ENCODE peak calls at places on chromosomes 16 and 17, in five cellular contexts. I is heart right ventricle, X is hepatocyte, K is GM23338, E is ovary. L is an unnamed sample.

GRCh38 chr16:87178977-87179376 is 138.2 kb downstream of the C16orf95 start:
- DNase-seq in E (peak; percentile 41), K (peak; percentile 40), X (no peak), I (peak; percentile 59), L (no peak)

GRCh38 chr17:16455997-16456769 is 35.8 kb downstream of the LRRC75A start:
- DNase-seq in K (no peak), X (no peak), I (no peak), E (no peak), L (no peak)

GRCh38 chr16:17414916-17415315 is 55.8 kb downstream of the XYLT1 start:
- DNase-seq in I (no peak), K (no peak), E (no peak), X (no peak), L (no peak)

GRCh38 chr17:7932483-7932891 is 481 bp downstream of the CNTROB start:
- DNase-seq in K (peak; percentile 65), I (no peak), X (peak; percentile 44), E (peak; percentile 45), L (no peak)

GRCh38 chr16:75097941-75098897 is 18.4 kb downstream of the LDHD start:
- DNase-seq in E (no peak), I (no peak), X (no peak), K (no peak), L (no peak)

GRCh38 chr17:40295471-40296457 is 8.1 kb downstream of the CDC6 start:
- DNase-seq in I (no peak), X (no peak), E (no peak), K (no peak), L (no peak)

GRCh38 chr17:33506889-33507650 is 214.0 kb upstream of the ASIC2 start:
- DNase-seq in I (no peak), K (no peak), X (no peak), E (no peak), L (no peak)

GRCh38 chr17:69093279-69093789 is 32.6 kb upstream of the ABCA9 start:
- DNase-seq in X (no peak), I (no peak), K (no peak), E (no peak), L (no peak)

DNA sequence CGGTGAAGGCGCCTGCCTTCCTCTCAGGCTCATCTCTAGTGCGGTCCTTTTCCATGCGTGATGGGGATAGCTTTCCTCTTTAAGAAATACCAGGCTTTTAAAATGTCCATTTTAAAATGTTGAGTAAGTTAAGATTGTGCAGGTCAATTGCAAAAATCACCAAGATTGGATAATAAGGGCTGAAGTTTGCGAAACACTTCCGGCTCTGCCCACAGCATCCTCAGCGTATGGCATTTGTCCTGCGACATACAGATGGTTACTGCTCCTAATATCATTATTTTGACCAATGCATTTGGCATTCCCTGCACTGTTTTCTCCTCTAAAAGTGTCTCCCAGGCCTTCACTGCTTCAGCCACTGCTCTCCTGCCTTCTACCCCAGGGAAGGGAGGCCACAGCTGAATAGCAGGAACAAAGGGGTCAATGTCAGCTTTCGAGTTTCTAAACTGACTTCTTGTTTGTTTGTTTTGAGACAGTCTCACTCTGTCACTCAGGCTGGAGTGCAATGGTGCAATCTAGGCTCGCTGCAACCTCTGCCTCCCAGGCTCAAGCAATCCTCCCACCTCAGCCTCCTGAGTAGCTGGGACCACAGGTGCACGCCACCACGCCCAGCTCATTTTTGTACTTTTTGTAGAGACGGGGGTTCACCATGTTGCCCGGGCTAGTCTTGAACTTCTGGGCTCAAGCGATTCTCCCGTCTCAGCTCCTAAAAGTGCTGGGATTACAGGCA is 91.9 kb downstream of the CRISPLD2 start:
- DNase-seq in E (no peak), X (no peak), K (no peak), I (no peak), L (no peak)
- H3K4me1 ChIP-seq in E (peaks cover 6% of the 10 kb centered on the region), X (peaks cover 15% of the 10 kb centered on the region), K (no peaks in the 10 kb centered on the region), I (peaks cover 31% of the 10 kb centered on the region), L (no peaks in the 10 kb centered on the region)

GRCh38 chr17:29241015-29241963 is 5.4 kb upstream of the CRYBA1 start:
- DNase-seq in I (no peak), K (peak; percentile 58), X (peak; percentile 77), E (no peak), L (peak; percentile 27)

GRCh38 chr17:29240477-29240876 is 6.2 kb upstream of the CRYBA1 start:
- DNase-seq in E (no peak), X (no peak), K (no peak), I (no peak), L (no peak)

GRCh38 chr17:29237476-29238132 is 9.1 kb upstream of the CRYBA1 start:
- DNase-seq in E (no peak), X (no peak), I (no peak), K (no peak), L (no peak)

GRCh38 chr17:29235904-29236303 is 10.8 kb upstream of the CRYBA1 start:
- DNase-seq in I (no peak), K (no peak), E (no peak), X (no peak), L (no peak)

DNA sequence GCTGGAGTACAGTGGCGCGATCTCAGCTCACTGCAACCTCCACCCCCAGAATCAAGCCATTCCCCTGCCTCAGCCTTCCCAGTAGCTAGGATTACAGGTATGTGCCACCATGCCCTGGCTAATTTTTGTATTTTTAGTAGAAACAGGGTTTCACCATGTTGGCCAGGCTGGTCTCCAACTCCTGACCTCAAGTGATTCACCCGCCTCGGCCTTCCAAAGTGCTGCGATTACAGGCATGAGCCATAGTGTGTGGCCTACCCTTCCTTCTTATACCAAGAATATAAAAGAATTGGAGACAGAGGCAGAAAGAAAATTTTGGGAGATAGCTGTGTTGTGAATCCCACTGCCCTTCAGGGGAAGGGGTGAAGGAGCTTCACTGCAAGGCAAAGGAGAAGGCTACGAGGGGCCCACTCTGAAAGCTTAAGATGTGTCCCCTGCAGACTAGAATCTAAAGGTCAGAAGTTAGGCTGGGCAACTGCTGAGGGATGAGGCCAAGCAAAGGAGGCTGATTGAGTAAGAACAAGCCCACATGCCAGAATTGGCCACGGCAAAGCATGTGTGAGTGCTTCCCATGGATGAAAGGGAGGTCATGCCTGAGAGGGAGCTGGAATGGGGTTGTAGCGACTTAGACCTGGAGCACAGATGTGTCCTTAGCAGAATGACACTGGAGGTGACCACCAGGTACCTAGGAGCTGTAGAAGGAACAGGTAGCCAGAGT is 8.4 kb upstream of the CRYBA1 start:
- DNase-seq in X (no peak), E (no peak), I (no peak), K (no peak), L (no peak)
- H3K27ac ChIP-seq in X (no peak overlapping the region), E (no peak overlapping the region), I (no peak overlapping the region), K (no peak overlapping the region), L (no peak overlapping the region)

GRCh38 chr16:35706901-35707300 is 2247.5 kb downstream of the TP53TG3F start:
- DNase-seq in E (no peak), X (no peak), I (no peak), K (no peak), L (no peak)
- H3K4me3 ChIP-seq in E (no peak overlapping the region), X (no peak overlapping the region), I (no peak overlapping the region), K (no peak overlapping the region), L (no peak overlapping the region)

GRCh38 chr17:76543482-76544122 is 3.8 kb downstream of the PRCD start:
- DNase-seq in K (peak; percentile 15), I (no peak), X (no peak), E (no peak), L (no peak)

GRCh38 chr17:76544123-76544915 is 4.5 kb downstream of the PRCD start:
- DNase-seq in I (peak; percentile 58), K (peak; percentile 27), X (peak; percentile 51), E (peak; percentile 81), L (no peak)

GRCh38 chr17:76541739-76542450 is 2.1 kb downstream of the PRCD start:
- DNase-seq in X (no peak), K (no peak), E (no peak), I (no peak), L (no peak)

GRCh38 chr17:76542566-76542971 is 2.7 kb downstream of the PRCD start:
- DNase-seq in I (no peak), E (peak; percentile 30), K (peak; percentile 1), X (no peak), L (no peak)

DNA sequence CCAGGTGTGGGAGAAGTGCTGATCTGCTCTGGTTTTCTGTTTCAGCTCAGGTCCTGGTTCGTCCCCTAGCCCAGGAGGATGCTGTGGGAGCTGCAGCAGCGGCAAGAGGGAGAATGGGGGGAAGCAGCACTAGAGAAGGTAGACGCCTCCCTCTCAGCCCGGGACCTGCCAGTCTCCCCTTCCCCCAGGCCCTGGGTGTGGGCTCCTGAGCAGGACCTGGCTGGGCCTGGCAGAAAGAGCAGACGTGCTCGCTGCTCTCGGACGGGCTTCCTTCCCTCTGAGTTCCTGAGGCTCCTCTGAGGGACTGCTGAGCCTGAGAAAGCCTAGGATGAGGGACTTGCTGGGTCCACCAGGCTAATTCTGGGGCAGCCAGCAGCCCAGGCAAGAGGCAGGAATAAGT is 3.1 kb downstream of the PRCD start:
- DNase-seq in I (no peak), E (peak; percentile 23), K (peak; percentile 9), X (no peak), L (no peak)
- H3K4me1 ChIP-seq in I (peaks cover 90% of the 10 kb centered on the region), E (peaks cover 47% of the 10 kb centered on the region), K (peaks cover 22% of the 10 kb centered on the region), X (peaks cover 57% of the 10 kb centered on the region), L (peaks cover 7% of the 10 kb centered on the region)

DNA sequence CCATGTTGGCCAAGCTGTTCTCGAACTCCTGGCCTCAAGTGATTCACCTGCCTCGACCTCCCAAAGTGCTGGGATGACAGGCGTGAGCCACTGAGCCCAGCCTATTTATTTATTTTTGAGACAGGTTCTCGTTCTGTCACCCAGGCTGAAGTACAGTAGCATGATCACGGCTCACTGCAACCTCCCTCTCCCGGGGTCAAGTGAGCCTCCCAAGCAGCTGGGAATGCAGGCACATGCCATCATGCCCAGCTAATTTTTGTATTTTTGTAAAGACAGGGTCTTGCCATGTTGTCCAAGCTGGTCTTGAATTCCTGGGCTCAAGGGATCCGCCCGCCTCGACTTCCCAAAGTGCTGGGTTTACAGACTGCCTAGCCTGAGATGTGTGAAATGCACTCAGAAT is 10.2 kb upstream of the SEC14L1 start:
- DNase-seq in E (no peak), X (no peak), K (no peak), I (no peak), L (no peak)
- H3K27ac ChIP-seq in E (no peak overlapping the region), X (no peak overlapping the region), K (no peak overlapping the region), I (peak overlapping the region; percentile 89), L (no peak overlapping the region)

GRCh38 chr17:4342535-4342934 is 23.9 kb downstream of the UBE2G1 start:
- DNase-seq in E (no peak), I (no peak), X (no peak), K (no peak), L (no peak)

GRCh38 chr17:4341616-4341977 is 24.9 kb downstream of the UBE2G1 start:
- DNase-seq in E (no peak), X (no peak), K (no peak), I (no peak), L (no peak)

GRCh38 chr17:4345569-4345968 is 20.9 kb downstream of the UBE2G1 start:
- DNase-seq in E (no peak), I (no peak), K (no peak), X (no peak), L (no peak)

GRCh38 chr17:4344926-4345325 is 21.5 kb downstream of the UBE2G1 start:
- DNase-seq in K (no peak), X (no peak), E (no peak), I (no peak), L (no peak)

GRCh38 chr17:4340914-4341615 is 25.4 kb downstream of the UBE2G1 start:
- DNase-seq in K (no peak), X (no peak), E (no peak), I (no peak), L (no peak)
- H3K4me3 ChIP-seq in K (no peak overlapping the region), X (no peak overlapping the region), E (no peak overlapping the region), I (no peak overlapping the region), L (no peak overlapping the region)

GRCh38 chr17:66549312-66549705 is 246.9 kb downstream of the PRKCA start:
- DNase-seq in K (peak; percentile 53), X (no peak), E (no peak), I (no peak), L (no peak)
- H3K4me1 ChIP-seq in K (peaks cover 25% of the 10 kb centered on the region), X (peaks cover 28% of the 10 kb centered on the region), E (peaks cover 10% of the 10 kb centered on the region), I (no peaks in the 10 kb centered on the region), L (peaks cover 13% of the 10 kb centered on the region)